ENCODE peak calls at places on chromosome 11, in seven cellular contexts. E is dermis blood vessel endothelial cell; F is pancreas; C is HTR-8/SVneo; Q is stimulated activated CD4-positive, alpha-beta T cell treated with anti-CD3 and anti-CD28 coated beads, Interleukin-2, amount 100 ng/mL, for 48 hours; K is COR-L47; T is left cardiac atrium. N is an unnamed sample.
A peak's percentile ranks its signal among the peaks of the same experiment; 100 is the strongest.

GRCh38 chr11:78800089-78800690 is 225.5 kb upstream of the NARS2 start:
- DNase-seq in E (no peak), F (no peak), C (no peak), Q (no peak), K (no peak), T (no peak), N (peak; percentile 91)

GRCh38 chr11:35050596-35050995 is 88.4 kb upstream of the CD44 start:
- DNase-seq in E (no peak), F (no peak), C (no peak), Q (no peak), K (no peak), T (no peak), N (no peak)

GRCh38 chr11:61752117-61752924 is at the start of gene MYRF:
- DNase-seq in E (peak; percentile 54), F (no peak), C (peak; percentile 67), Q (peak; percentile 62), K (no peak), T (no peak), N (peak; percentile 47)

GRCh38 chr11:118287006-118287405 is 17.5 kb upstream of the CD3E start:
- DNase-seq in E (peak; percentile 15), F (no peak), C (no peak), Q (no peak), K (no peak), T (no peak), N (no peak)

GRCh38 chr11:67022961-67023956 is at the start of gene SYT12:
- DNase-seq in E (peak; percentile 37), F (no peak), C (peak; percentile 45), Q (no peak), K (peak; percentile 19), T (no peak), N (peak; percentile 7)

GRCh38 chr11:36123353-36124220 is 165.6 kb downstream of the COMMD9 start:
- DNase-seq in E (no peak), F (no peak), C (no peak), Q (no peak), K (peak; percentile 56), T (no peak), N (no peak)

GRCh38 chr11:130531061-130531460 is 82.6 kb downstream of the ADAMTS15 start:
- DNase-seq in E (no peak), F (no peak), C (no peak), Q (no peak), K (no peak), T (no peak), N (no peak)

GRCh38 chr11:71951741-71952310 is 23.0 kb downstream of the RNF121 start:
- DNase-seq in E (no peak), F (no peak), C (no peak), Q (no peak), K (no peak), T (no peak), N (no peak)

GRCh38 chr11:108131993-108132392 is 10.6 kb downstream of the ACAT1 start:
- DNase-seq in E (no peak), F (no peak), C (no peak), Q (no peak), K (no peak), T (no peak), N (no peak)

GRCh38 chr11:46055371-46055770 is 65.9 kb downstream of the PHF21A start:
- DNase-seq in E (no peak), F (no peak), C (no peak), Q (no peak), K (no peak), T (no peak), N (no peak)

GRCh38 chr11:31981457-31981856 is 109.4 kb upstream of the RCN1 start:
- DNase-seq in E (no peak), F (no peak), C (no peak), Q (no peak), K (no peak), T (no peak), N (no peak)

GRCh38 chr11:40276960-40277359 is 1182.5 kb downstream of the LRRC4C start:
- DNase-seq in E (no peak), F (no peak), C (no peak), Q (no peak), K (no peak), T (no peak), N (no peak)

GRCh38 chr11:126082251-126083109 is 19.8 kb upstream of the CDON start:
- DNase-seq in E (no peak), F (no peak), C (no peak), Q (no peak), K (no peak), T (no peak), N (peak; percentile 27)

GRCh38 chr11:8239536-8240228 is 24.0 kb downstream of the LMO1 start:
- DNase-seq in E (no peak), F (no peak), C (no peak), Q (no peak), K (no peak), T (no peak), N (no peak)

GRCh38 chr11:110855246-110855645 is 143.0 kb upstream of the ARHGAP20 start:
- DNase-seq in E (no peak), F (no peak), C (no peak), Q (no peak), K (no peak), T (no peak), N (no peak)

GRCh38 chr11:126061707-126062678 is 673 bp downstream of the CDON start:
- DNase-seq in E (peak; percentile 47), F (peak; percentile 86), C (peak; percentile 24), Q (peak; percentile 12), K (peak; percentile 60), T (no peak), N (peak; percentile 90)